ENCODE peak calls at places on chromosomes 7 and 10, in nine cellular contexts. D is right cardiac atrium, Y is suprapubic skin, K is transverse colon, J is heart left ventricle, R is A549, B is breast epithelium, E is left ventricle myocardium inferior, Q is endothelial cell of umbilical vein. U is an unnamed sample. For H3K4me1, the result is how much of the 10 kb centered on the place peaks cover.

GRCh38 chr7:44604941-44605340 is 1.5 kb upstream of the OGDH start:
- DNase-seq in K (no peak), J (no peak), B (no peak), R (no peak), Q (no peak), D (no peak), E (no peak), Y (no peak), U (no peak)

GRCh38 chr7:40749877-40750276 is 615.1 kb downstream of the SUGCT start:
- DNase-seq in J (no peak), R (no peak), D (no peak), Q (no peak), Y (no peak), K (no peak), B (no peak), E (no peak), U (no peak)

GRCh38 chr7:17502209-17502810 is 203.9 kb downstream of the AHR start:
- DNase-seq in Q (no peak), K (no peak), B (no peak), D (no peak), J (no peak), E (no peak), Y (no peak), R (no peak), U (no peak)

GRCh38 chr10:76324283-76324682 is 892.9 kb downstream of the LRMDA start:
- DNase-seq in K (peak), E (peak), B (no peak), Q (no peak), J (no peak), D (peak), R (no peak), Y (no peak), U (peak)

GRCh38 chr7:137919987-137920386 is 73.2 kb upstream of the DGKI start:
- DNase-seq in K (no peak), Y (no peak), R (no peak), D (no peak), B (no peak), J (no peak), Q (no peak), E (no peak), U (no peak)

GRCh38 chr7:143239822-143240221 is 18.0 kb downstream of the TAS2R40 start:
- DNase-seq in E (no peak), R (no peak), B (no peak), K (no peak), J (no peak), D (no peak), Y (no peak), Q (no peak), U (no peak)

GRCh38 chr7:121605297-121605640 is 209.2 kb upstream of the FAM3C start:
- DNase-seq in R (no peak), J (no peak), B (no peak), D (no peak), Q (no peak), E (no peak), Y (no peak), K (no peak), U (no peak)

GRCh38 chr7:20083781-20084180 is 133.4 kb downstream of the MACC1 start:
- DNase-seq in B (peak), R (peak), J (no peak), K (no peak), Q (no peak), Y (peak), D (no peak), E (no peak), U (peak)

GRCh38 chr7:140273417-140273816 is 96.6 kb upstream of the KDM7A start:
- DNase-seq in D (no peak), Q (no peak), E (no peak), Y (no peak), B (no peak), R (no peak), K (no peak), J (no peak), U (no peak)

GRCh38 chr7:148463210-148463609 is 127.4 kb upstream of the C7orf33 start:
- DNase-seq in E (no peak), R (no peak), Y (no peak), Q (no peak), B (no peak), K (no peak), D (no peak), J (no peak), U (no peak)

GRCh38 chr7:80770061-80770460 is 131.6 kb downstream of the CD36 start:
- DNase-seq in D (no peak), Q (no peak), K (no peak), J (no peak), Y (no peak), E (no peak), R (no peak), B (no peak), U (no peak)

GRCh38 chr10:65861249-65861648 is 1064.6 kb upstream of the LRRTM3 start:
- DNase-seq in Y (no peak), Q (peak), E (no peak), J (no peak), R (no peak), B (no peak), D (no peak), K (no peak), U (no peak)

GRCh38 chr7:49631071-49631826 is 142.2 kb upstream of the VWC2 start:
- DNase-seq in Y (no peak), K (no peak), D (peak), B (no peak), R (no peak), J (no peak), E (no peak), Q (no peak), U (no peak)

GRCh38 chr7:908159-908918 is 32.0 kb downstream of the GET4 start:
- DNase-seq in Q (no peak), Y (no peak), D (no peak), B (no peak), E (no peak), R (no peak), K (no peak), J (no peak), U (no peak)

GRCh38 chr10:11286261-11286989 is 268.8 kb downstream of the CELF2 start:
- DNase-seq in K (no peak), R (no peak), D (no peak), B (no peak), Q (no peak), J (no peak), Y (no peak), E (no peak), U (no peak)

GRCh38 chr10:1873916-1874315 is 136.6 kb upstream of the ADARB2 start:
- DNase-seq in Q (no peak), J (no peak), D (no peak), E (no peak), R (no peak), B (no peak), K (no peak), Y (no peak), U (no peak)

GRCh38 chr7:134828361-134828760 is 48.9 kb downstream of the CALD1 start:
- DNase-seq in Q (no peak), E (no peak), R (no peak), K (no peak), J (no peak), D (no peak), B (no peak), Y (no peak), U (no peak)

GRCh38 chr7:157662110-157662791 is 325.4 kb downstream of the DNAJB6 start:
- DNase-seq in B (no peak), Q (no peak), E (no peak), J (no peak), Y (peak), D (peak), K (no peak), R (no peak), U (no peak)

GRCh38 chr10:77974396-77975074 is 48.0 kb upstream of the DLG5 start:
- DNase-seq in J (no peak), D (no peak), E (no peak), Q (peak), B (no peak), Y (no peak), K (peak), R (peak), U (no peak)

GRCh38 chr7:114630186-114630824 is 215.7 kb downstream of the FOXP2 start:
- DNase-seq in K (no peak), E (no peak), D (no peak), B (no peak), R (no peak), Q (no peak), Y (no peak), J (no peak), U (no peak)

GRCh38 chr10:117667831-117668230 is 125.3 kb downstream of the EMX2 start:
- DNase-seq in K (no peak), E (no peak), R (no peak), D (no peak), Q (no peak), Y (no peak), B (no peak), J (no peak), U (no peak)

GRCh38 chr10:116536810-116537209 is 8.9 kb upstream of the PNLIP start:
- DNase-seq in Q (no peak), K (no peak), E (no peak), J (no peak), R (no peak), B (no peak), D (no peak), Y (no peak), U (no peak)

GRCh38 chr7:3095046-3095445 is 51.4 kb upstream of the CARD11 start:
- DNase-seq in E (no peak), D (peak), Y (no peak), B (no peak), K (peak), R (no peak), J (no peak), Q (no peak), U (no peak)

GRCh38 chr7:54812747-54813146 is 53.7 kb upstream of the SEC61G start:
- DNase-seq in D (no peak), Y (no peak), J (no peak), B (no peak), Q (no peak), R (no peak), K (no peak), E (no peak), U (no peak)

GRCh38 chr7:151945224-151945623 is 11.0 kb upstream of the GALNTL5 start:
- DNase-seq in R (no peak), E (no peak), Y (no peak), B (no peak), K (no peak), Q (no peak), D (no peak), J (no peak), U (no peak)

GRCh38 chr7:41705109-41705871 is 2.4 kb upstream of the INHBA start:
- DNase-seq in K (peak), D (peak), R (peak), J (peak), Q (peak), E (peak), B (peak), Y (peak), U (peak)

GRCh38 chr7:27269455-27269854 is 26.9 kb downstream of the EVX1 start:
- DNase-seq in K (no peak), B (no peak), D (no peak), Q (no peak), Y (no peak), R (no peak), E (no peak), J (no peak), U (no peak)

GRCh38 chr10:103759100-103759781 is 96.1 kb downstream of the SH3PXD2A start:
- DNase-seq in K (peak), E (peak), D (peak), R (peak), Q (peak), B (no peak), Y (no peak), J (peak), U (peak)

GRCh38 chr10:70433581-70434280 is 7.8 kb downstream of the NODAL start:
- DNase-seq in B (no peak), E (no peak), D (peak), J (no peak), Y (no peak), K (no peak), Q (no peak), R (no peak), U (no peak)

GRCh38 chr7:56105508-56105907 is 768 bp downstream of the CHCHD2 start:
- DNase-seq in K (peak), E (no peak), J (no peak), B (no peak), Y (no peak), Q (peak), D (no peak), R (no peak), U (no peak)

GRCh38 chr7:53218730-53219504 is 183.5 kb downstream of the POM121L12 start:
- DNase-seq in K (no peak), J (peak), D (peak), B (no peak), Q (peak), R (no peak), E (peak), Y (no peak), U (no peak)

GRCh38 chr10:127922675-127923366 is 15.9 kb downstream of the PTPRE start:
- DNase-seq in J (peak), Q (peak), K (peak), D (peak), B (no peak), R (peak), Y (no peak), E (peak), U (peak)

GRCh38 chr10:121330528-121330927 is 267.7 kb downstream of the FGFR2 start:
- DNase-seq in Q (no peak), B (no peak), D (no peak), E (no peak), Y (no peak), J (no peak), K (no peak), R (no peak), U (no peak)

GRCh38 chr7:32161708-32162107 is 91.5 kb upstream of the PDE1C start:
- DNase-seq in D (no peak), Y (no peak), Q (no peak), J (no peak), B (no peak), K (no peak), R (no peak), E (no peak), U (no peak)

GRCh38 chr7:82050792-82051191 is 280.9 kb upstream of the HGF start:
- DNase-seq in J (no peak), R (no peak), Y (no peak), K (no peak), Q (no peak), D (no peak), B (no peak), E (no peak), U (no peak)

GRCh38 chr10:124106241-124106905 is 13.0 kb upstream of the CHST15 start:
- DNase-seq in E (no peak), Y (no peak), K (peak), Q (peak), J (peak), R (peak), D (peak), B (peak), U (peak)

GRCh38 chr10:4201866-4202825 is 417.1 kb upstream of the KLF6 start:
- DNase-seq in D (peak), R (no peak), J (no peak), Y (no peak), B (no peak), Q (peak), E (no peak), K (no peak), U (no peak)

GRCh38 chr10:112793197-112793921 is 156.7 kb upstream of the TCF7L2 start:
- DNase-seq in K (peak), Y (no peak), J (no peak), Q (no peak), R (no peak), D (no peak), B (no peak), E (no peak), U (no peak)

GRCh38 chr7:66699998-66700397 is 40.5 kb upstream of the RABGEF1 start:
- DNase-seq in Q (no peak), B (no peak), K (peak), J (peak), Y (no peak), E (peak), D (peak), R (no peak), U (peak)

GRCh38 chr7:30799976-30800661 is 28.9 kb downstream of the MINDY4 start:
- DNase-seq in D (no peak), B (no peak), K (no peak), Y (no peak), R (no peak), J (no peak), E (no peak), Q (peak), U (no peak)
- H3K4me1 ChIP-seq in D (under half), B (under half), K (under half), Y (under half), R (under half), J (under half), E (half or more), Q (half or more), U (under half)

GRCh38 chr10:34730726-34731125 is 84.4 kb downstream of the PARD3 start:
- DNase-seq in D (no peak), K (no peak), B (no peak), E (no peak), J (no peak), Q (no peak), R (no peak), Y (no peak), U (no peak)

GRCh38 chr10:34728361-34728760 is 86.7 kb downstream of the PARD3 start:
- DNase-seq in D (no peak), Y (no peak), Q (no peak), E (no peak), B (no peak), K (no peak), J (no peak), R (no peak), U (no peak)

GRCh38 chr10:34729619-34730018 is 85.5 kb downstream of the PARD3 start:
- DNase-seq in D (no peak), J (no peak), B (no peak), K (no peak), Y (no peak), Q (no peak), R (no peak), E (no peak), U (no peak)

GRCh38 chr10:34726862-34727261 is 88.2 kb downstream of the PARD3 start:
- DNase-seq in K (no peak), E (no peak), B (no peak), J (no peak), R (no peak), Q (no peak), D (no peak), Y (no peak), U (no peak)

GRCh38 chr10:34727595-34728033 is 87.5 kb downstream of the PARD3 start:
- DNase-seq in J (no peak), B (no peak), D (no peak), Q (no peak), K (no peak), E (no peak), R (no peak), Y (no peak), U (no peak)
- H3K4me1 ChIP-seq in J (under half), B (under half), D (under half), Q (under half), K (under half), E (half or more), R (half or more), Y (half or more), U (half or more)

DNA sequence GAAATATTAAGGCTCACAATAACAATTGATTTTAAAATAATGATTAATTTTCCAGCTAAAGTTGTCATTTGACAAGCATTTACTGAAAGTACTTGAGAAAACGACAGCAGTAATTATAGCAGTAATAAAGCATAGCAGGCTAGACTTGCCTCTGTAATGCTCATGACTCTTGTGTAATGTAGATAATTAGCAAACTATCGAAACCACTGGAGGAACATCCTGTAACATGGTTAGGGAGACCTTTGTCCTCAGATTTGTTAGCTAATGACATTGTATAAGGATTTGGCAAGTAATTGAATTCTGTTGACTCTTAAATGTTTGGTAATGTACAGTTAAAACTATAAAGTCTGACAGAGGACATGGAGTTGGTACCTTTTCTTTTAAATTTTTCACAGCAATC is 24.8 kb downstream of the ARL4A start:
- DNase-seq in K (no peak), R (no peak), J (no peak), E (no peak), Y (no peak), B (no peak), D (no peak), Q (no peak), U (no peak)
- H3K4me1 ChIP-seq in K (under half), R (half or more), J (under half), E (under half), Y (half or more), B (under half), D (under half), Q (under half), U (under half)

DNA sequence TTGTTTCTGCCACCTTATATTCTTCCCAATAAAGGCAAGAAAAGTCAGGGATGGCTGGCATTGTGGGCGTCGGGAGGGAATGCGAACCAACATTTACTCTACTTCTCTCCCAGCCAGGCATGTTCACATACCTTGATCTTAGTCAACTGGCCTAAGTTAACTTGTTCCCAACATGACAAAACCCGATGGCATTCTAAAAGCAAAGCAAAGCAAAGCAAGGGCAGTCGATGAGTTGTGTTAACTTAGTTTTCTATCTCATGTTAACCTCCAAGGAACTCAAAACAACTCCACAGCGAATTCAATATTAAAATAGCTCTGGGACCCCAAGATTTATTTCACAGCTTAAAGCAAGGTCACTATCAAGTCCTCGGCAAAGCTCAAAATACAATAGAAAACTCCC is 1.2 kb upstream of the CCNY start:
- DNase-seq in Y (no peak), Q (no peak), J (no peak), R (no peak), B (no peak), K (no peak), D (no peak), E (no peak), U (no peak)
- H3K4me1 ChIP-seq in Y (half or more), Q (under half), J (under half), R (half or more), B (under half), K (under half), D (under half), E (half or more), U (half or more)

GRCh38 chr7:99128076-99128950 is 15.6 kb downstream of the SMURF1 start:
- DNase-seq in J (no peak), Y (no peak), Q (no peak), R (no peak), K (no peak), B (no peak), E (no peak), D (no peak), U (no peak)

GRCh38 chr7:99129536-99129935 is 14.4 kb downstream of the SMURF1 start:
- DNase-seq in Y (no peak), J (no peak), Q (no peak), E (no peak), R (no peak), B (no peak), K (no peak), D (no peak), U (no peak)

GRCh38 chr7:99127636-99128035 is 16.3 kb downstream of the SMURF1 start:
- DNase-seq in D (no peak), R (no peak), Y (no peak), Q (no peak), K (no peak), J (no peak), B (no peak), E (no peak), U (no peak)

GRCh38 chr7:99126921-99127553 is 16.9 kb downstream of the SMURF1 start:
- DNase-seq in Q (no peak), K (no peak), Y (peak), J (no peak), D (peak), R (no peak), E (no peak), B (no peak), U (no peak)

DNA sequence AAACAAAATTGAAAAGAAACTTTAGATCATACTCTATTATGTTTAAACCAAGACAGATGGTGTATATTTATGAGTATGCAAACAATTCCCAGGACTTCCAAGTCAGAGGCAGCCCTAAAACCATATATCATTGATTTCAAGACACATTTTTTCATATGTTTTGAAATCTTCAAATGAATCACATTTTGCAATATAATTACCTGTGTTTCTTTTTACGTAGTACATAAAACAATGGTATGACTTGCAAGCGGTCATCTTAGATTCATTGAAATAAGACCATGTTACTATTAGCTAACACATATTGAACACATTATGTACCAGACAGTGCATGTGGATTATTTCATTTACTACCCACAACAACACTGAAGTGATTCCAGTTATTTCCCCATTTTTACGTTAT is 14.9 kb downstream of the SMURF1 start:
- DNase-seq in E (no peak), Y (no peak), B (no peak), K (no peak), D (no peak), J (no peak), R (no peak), Q (no peak), U (no peak)
- H3K4me1 ChIP-seq in E (half or more), Y (half or more), B (under half), K (under half), D (under half), J (under half), R (half or more), Q (under half), U (under half)

GRCh38 chr7:129147723-129148122 is 3.2 kb downstream of the TSPAN33 start:
- DNase-seq in J (no peak), D (no peak), E (no peak), R (no peak), B (no peak), Y (no peak), Q (no peak), K (no peak), U (no peak)

GRCh38 chr7:129144095-129144833 is at the start of gene TSPAN33:
- DNase-seq in E (peak), J (peak), B (peak), D (peak), Q (peak), Y (no peak), R (peak), K (peak), U (peak)

GRCh38 chr7:129143724-129144094 is 798 bp upstream of the TSPAN33 start:
- DNase-seq in K (no peak), Q (no peak), B (no peak), R (no peak), D (no peak), J (no peak), E (no peak), Y (no peak), U (no peak)

GRCh38 chr7:129144834-129145668 is 544 bp downstream of the TSPAN33 start:
- DNase-seq in Y (no peak), J (no peak), D (peak), R (no peak), B (no peak), K (no peak), Q (no peak), E (no peak), U (no peak)

GRCh38 chr7:129146237-129146979 is 1.9 kb downstream of the TSPAN33 start:
- DNase-seq in R (no peak), D (peak), K (no peak), E (peak), B (no peak), Q (no peak), Y (no peak), J (no peak), U (no peak)
- H3K4me1 ChIP-seq in R (under half), D (under half), K (under half), E (under half), B (under half), Q (under half), Y (under half), J (under half), U (under half)